ENCODE peak calls at places on chromosomes 7 and 10, in nine cellular contexts. One of them, this sample, is unnamed.

GRCh38 chr10:90641731-90642130 is 216.1 kb downstream of the HTR7 start:
- DNase-seq in natural killer cell: no peak
- DNase-seq in prostate gland: no peak
- DNase-seq in CD8-positive, alpha-beta T cell: no peak
- DNase-seq in astrocyte of the spinal cord: no peak
- DNase-seq in IMR-90: no peak
- DNase-seq in foreskin fibroblast: no peak
- DNase-seq in fibroblast of mammary gland: no peak
- DNase-seq in tibial artery: no peak
- DNase-seq in this sample: no peak

GRCh38 chr10:92121686-92122492 is 169.0 kb downstream of the CPEB3 start:
- DNase-seq in IMR-90: no peak
- DNase-seq in astrocyte of the spinal cord: no peak
- DNase-seq in CD8-positive, alpha-beta T cell: no peak
- DNase-seq in foreskin fibroblast: no peak
- DNase-seq in prostate gland: no peak
- DNase-seq in tibial artery: no peak
- DNase-seq in fibroblast of mammary gland: no peak
- DNase-seq in natural killer cell: no peak
- DNase-seq in this sample: no peak

GRCh38 chr7:24401628-24402593 is 117.9 kb downstream of the NPY start:
- DNase-seq in fibroblast of mammary gland: peak; percentile 42
- DNase-seq in tibial artery: no peak
- DNase-seq in CD8-positive, alpha-beta T cell: no peak
- DNase-seq in prostate gland: no peak
- DNase-seq in astrocyte of the spinal cord: peak; percentile 50
- DNase-seq in foreskin fibroblast: peak; percentile 10
- DNase-seq in IMR-90: peak; percentile 40
- DNase-seq in natural killer cell: no peak
- DNase-seq in this sample: peak; percentile 41

GRCh38 chr7:50782376-50783208 is at the start of gene GRB10:
- DNase-seq in fibroblast of mammary gland: peak; percentile 23
- DNase-seq in prostate gland: no peak
- DNase-seq in astrocyte of the spinal cord: peak; percentile 33
- DNase-seq in tibial artery: no peak
- DNase-seq in foreskin fibroblast: no peak
- DNase-seq in natural killer cell: no peak
- DNase-seq in IMR-90: peak; percentile 20
- DNase-seq in CD8-positive, alpha-beta T cell: peak; percentile 18
- DNase-seq in this sample: no peak

GRCh38 chr10:104750306-104750705 is 109.2 kb downstream of the SORCS3 start:
- DNase-seq in CD8-positive, alpha-beta T cell: no peak
- DNase-seq in IMR-90: no peak
- DNase-seq in astrocyte of the spinal cord: no peak
- DNase-seq in fibroblast of mammary gland: no peak
- DNase-seq in prostate gland: no peak
- DNase-seq in foreskin fibroblast: no peak
- DNase-seq in tibial artery: no peak
- DNase-seq in natural killer cell: no peak
- DNase-seq in this sample: no peak

GRCh38 chr10:119079572-119080520 is 771 bp downstream of the EIF3A start:
- DNase-seq in foreskin fibroblast: peak; percentile 74
- DNase-seq in natural killer cell: peak; percentile 64
- DNase-seq in IMR-90: peak; percentile 75
- DNase-seq in tibial artery: peak; percentile 65
- DNase-seq in CD8-positive, alpha-beta T cell: peak; percentile 59
- DNase-seq in astrocyte of the spinal cord: peak; percentile 73
- DNase-seq in prostate gland: peak; percentile 60
- DNase-seq in fibroblast of mammary gland: peak; percentile 78
- DNase-seq in this sample: peak; percentile 53

GRCh38 chr7:150994141-150994837 is 3.5 kb downstream of the NOS3 start:
- DNase-seq in astrocyte of the spinal cord: no peak
- DNase-seq in tibial artery: no peak
- DNase-seq in natural killer cell: no peak
- DNase-seq in foreskin fibroblast: no peak
- DNase-seq in IMR-90: no peak
- DNase-seq in prostate gland: no peak
- DNase-seq in fibroblast of mammary gland: no peak
- DNase-seq in CD8-positive, alpha-beta T cell: no peak
- DNase-seq in this sample: no peak

GRCh38 chr7:136677456-136678365 is 190.7 kb upstream of the CHRM2 start:
- DNase-seq in astrocyte of the spinal cord: peak; percentile 62
- DNase-seq in fibroblast of mammary gland: peak; percentile 30
- DNase-seq in IMR-90: peak; percentile 63
- DNase-seq in tibial artery: no peak
- DNase-seq in foreskin fibroblast: no peak
- DNase-seq in natural killer cell: no peak
- DNase-seq in CD8-positive, alpha-beta T cell: no peak
- DNase-seq in prostate gland: no peak
- DNase-seq in this sample: peak; percentile 73

GRCh38 chr7:111532625-111533024 is 29.7 kb downstream of the IMMP2L start:
- DNase-seq in IMR-90: no peak
- DNase-seq in CD8-positive, alpha-beta T cell: no peak
- DNase-seq in tibial artery: no peak
- DNase-seq in fibroblast of mammary gland: peak; percentile 55
- DNase-seq in natural killer cell: no peak
- DNase-seq in astrocyte of the spinal cord: no peak
- DNase-seq in prostate gland: no peak
- DNase-seq in foreskin fibroblast: no peak
- DNase-seq in this sample: no peak

GRCh38 chr7:126656165-126656564 is 596.6 kb downstream of the GRM8 start:
- DNase-seq in natural killer cell: no peak
- DNase-seq in foreskin fibroblast: no peak
- DNase-seq in IMR-90: no peak
- DNase-seq in fibroblast of mammary gland: no peak
- DNase-seq in prostate gland: no peak
- DNase-seq in tibial artery: no peak
- DNase-seq in astrocyte of the spinal cord: no peak
- DNase-seq in CD8-positive, alpha-beta T cell: no peak
- DNase-seq in this sample: no peak

GRCh38 chr7:30001953-30002352 is 12.4 kb upstream of the SCRN1 start:
- DNase-seq in fibroblast of mammary gland: no peak
- DNase-seq in astrocyte of the spinal cord: no peak
- DNase-seq in tibial artery: no peak
- DNase-seq in IMR-90: no peak
- DNase-seq in CD8-positive, alpha-beta T cell: no peak
- DNase-seq in prostate gland: no peak
- DNase-seq in foreskin fibroblast: no peak
- DNase-seq in natural killer cell: no peak
- DNase-seq in this sample: no peak

GRCh38 chr7:136857573-136857972 is 10.9 kb upstream of the CHRM2 start:
- DNase-seq in IMR-90: peak; percentile 57
- DNase-seq in astrocyte of the spinal cord: peak; percentile 54
- DNase-seq in tibial artery: no peak
- DNase-seq in prostate gland: no peak
- DNase-seq in CD8-positive, alpha-beta T cell: no peak
- DNase-seq in foreskin fibroblast: no peak
- DNase-seq in fibroblast of mammary gland: peak; percentile 15
- DNase-seq in natural killer cell: no peak
- DNase-seq in this sample: peak; percentile 17

GRCh38 chr10:99358101-99358500 is 28.9 kb downstream of the CNNM1 start:
- DNase-seq in CD8-positive, alpha-beta T cell: no peak
- DNase-seq in natural killer cell: no peak
- DNase-seq in IMR-90: no peak
- DNase-seq in astrocyte of the spinal cord: no peak
- DNase-seq in tibial artery: no peak
- DNase-seq in prostate gland: no peak
- DNase-seq in foreskin fibroblast: no peak
- DNase-seq in fibroblast of mammary gland: no peak
- DNase-seq in this sample: no peak

GRCh38 chr10:81784111-81784597 is 90.8 kb upstream of the NRG3 start:
- DNase-seq in CD8-positive, alpha-beta T cell: no peak
- DNase-seq in fibroblast of mammary gland: no peak
- DNase-seq in IMR-90: no peak
- DNase-seq in natural killer cell: no peak
- DNase-seq in astrocyte of the spinal cord: no peak
- DNase-seq in foreskin fibroblast: no peak
- DNase-seq in tibial artery: no peak
- DNase-seq in prostate gland: no peak
- DNase-seq in this sample: no peak

GRCh38 chr7:111232249-111233084 is 141.5 kb downstream of the LRRN3 start:
- DNase-seq in astrocyte of the spinal cord: peak; percentile 65
- DNase-seq in foreskin fibroblast: peak; percentile 43
- DNase-seq in CD8-positive, alpha-beta T cell: no peak
- DNase-seq in prostate gland: no peak
- DNase-seq in natural killer cell: no peak
- DNase-seq in fibroblast of mammary gland: peak; percentile 64
- DNase-seq in tibial artery: no peak
- DNase-seq in IMR-90: peak; percentile 75
- DNase-seq in this sample: peak; percentile 36

GRCh38 chr10:28768227-28768626 is 90.9 kb downstream of the BAMBI start:
- DNase-seq in tibial artery: no peak
- DNase-seq in prostate gland: no peak
- DNase-seq in astrocyte of the spinal cord: no peak
- DNase-seq in IMR-90: no peak
- DNase-seq in foreskin fibroblast: no peak
- DNase-seq in natural killer cell: no peak
- DNase-seq in fibroblast of mammary gland: no peak
- DNase-seq in CD8-positive, alpha-beta T cell: no peak
- DNase-seq in this sample: no peak

GRCh38 chr7:20344396-20344795 is 13.7 kb downstream of the ITGB8 start:
- DNase-seq in astrocyte of the spinal cord: no peak
- DNase-seq in fibroblast of mammary gland: no peak
- DNase-seq in CD8-positive, alpha-beta T cell: no peak
- DNase-seq in IMR-90: no peak
- DNase-seq in foreskin fibroblast: no peak
- DNase-seq in tibial artery: no peak
- DNase-seq in prostate gland: no peak
- DNase-seq in natural killer cell: no peak
- DNase-seq in this sample: no peak

GRCh38 chr10:58267713-58268453 is at the start of gene IPMK:
- DNase-seq in natural killer cell: peak; percentile 98
- DNase-seq in fibroblast of mammary gland: peak; percentile 74
- DNase-seq in CD8-positive, alpha-beta T cell: peak; percentile 97
- DNase-seq in foreskin fibroblast: peak; percentile 91
- DNase-seq in astrocyte of the spinal cord: peak; percentile 91
- DNase-seq in prostate gland: peak; percentile 91
- DNase-seq in IMR-90: peak; percentile 79
- DNase-seq in tibial artery: peak; percentile 93
- DNase-seq in this sample: peak; percentile 92

GRCh38 chr7:74481458-74482324 is 28.0 kb downstream of the GTF2IRD1 start:
- DNase-seq in natural killer cell: no peak
- DNase-seq in astrocyte of the spinal cord: peak; percentile 28
- DNase-seq in tibial artery: no peak
- DNase-seq in prostate gland: no peak
- DNase-seq in IMR-90: peak; percentile 31
- DNase-seq in CD8-positive, alpha-beta T cell: no peak
- DNase-seq in foreskin fibroblast: no peak
- DNase-seq in fibroblast of mammary gland: peak; percentile 38
- DNase-seq in this sample: no peak

GRCh38 chr7:144019457-144019856 is 19.3 kb downstream of the OR6B1 start:
- DNase-seq in foreskin fibroblast: peak; percentile 68
- DNase-seq in tibial artery: peak; percentile 30
- DNase-seq in fibroblast of mammary gland: peak; percentile 77
- DNase-seq in IMR-90: peak; percentile 91
- DNase-seq in astrocyte of the spinal cord: peak; percentile 88
- DNase-seq in CD8-positive, alpha-beta T cell: no peak
- DNase-seq in natural killer cell: no peak
- DNase-seq in prostate gland: no peak
- DNase-seq in this sample: peak; percentile 94

GRCh38 chr10:132175907-132176581 is 10.7 kb upstream of the DPYSL4 start:
- DNase-seq in prostate gland: no peak
- DNase-seq in fibroblast of mammary gland: no peak
- DNase-seq in CD8-positive, alpha-beta T cell: no peak
- DNase-seq in astrocyte of the spinal cord: no peak
- DNase-seq in tibial artery: no peak
- DNase-seq in IMR-90: no peak
- DNase-seq in foreskin fibroblast: no peak
- DNase-seq in natural killer cell: no peak
- DNase-seq in this sample: no peak

GRCh38 chr10:77643795-77644468 is 6.3 kb upstream of the KCNMA1 start:
- DNase-seq in astrocyte of the spinal cord: peak; percentile 68
- DNase-seq in natural killer cell: no peak
- DNase-seq in CD8-positive, alpha-beta T cell: peak; percentile 25
- DNase-seq in prostate gland: peak; percentile 23
- DNase-seq in fibroblast of mammary gland: peak; percentile 77
- DNase-seq in tibial artery: no peak
- DNase-seq in foreskin fibroblast: peak; percentile 51
- DNase-seq in IMR-90: peak; percentile 73
- DNase-seq in this sample: peak; percentile 60
- TF ChIP-seq CTCF in astrocyte of the spinal cord: peak; percentile 64
- TF ChIP-seq CTCF in natural killer cell: peak; percentile 54
- TF ChIP-seq CTCF in CD8-positive, alpha-beta T cell: peak; percentile 53
- TF ChIP-seq CTCF in prostate gland: peak; percentile 43
- TF ChIP-seq CTCF in fibroblast of mammary gland: peak; percentile 68
- TF ChIP-seq CTCF in tibial artery: peak; percentile 53
- TF ChIP-seq CTCF in foreskin fibroblast: peak; percentile 50
- TF ChIP-seq CTCF in IMR-90: peak; percentile 71
- TF ChIP-seq CTCF in this sample: peak; percentile 85

DNA sequence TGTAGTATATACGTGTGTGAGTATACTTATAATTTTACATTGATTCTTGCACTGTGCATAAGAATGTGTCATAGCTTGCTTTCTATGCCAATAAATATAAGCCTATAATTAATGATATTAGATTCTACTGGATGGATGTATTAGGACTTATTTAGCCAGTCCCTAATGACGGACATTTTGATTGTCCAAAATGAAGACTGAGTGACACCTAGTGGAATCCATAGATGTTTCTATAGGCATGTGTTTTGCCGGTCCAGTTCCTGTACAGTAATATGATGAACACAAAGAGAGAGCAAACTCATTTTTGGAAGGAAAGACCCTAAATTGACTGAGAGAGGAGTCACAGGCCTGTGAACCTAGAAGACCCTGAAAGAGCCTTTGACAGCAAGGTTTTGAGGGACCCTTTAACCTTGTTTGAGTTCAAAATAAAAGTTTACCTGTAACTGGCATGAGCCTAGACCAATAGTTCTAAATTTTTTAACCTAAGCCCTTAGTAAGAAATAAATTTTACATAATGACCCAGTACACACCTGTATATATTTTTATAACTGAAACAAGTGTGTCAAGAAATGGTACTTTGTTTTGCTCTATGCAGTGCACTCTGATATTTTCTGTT is 42.4 kb upstream of the AGBL3 start:
- DNase-seq in IMR-90: peak; percentile 33
- DNase-seq in tibial artery: no peak
- DNase-seq in fibroblast of mammary gland: peak; percentile 58
- DNase-seq in prostate gland: no peak
- DNase-seq in CD8-positive, alpha-beta T cell: no peak
- DNase-seq in natural killer cell: no peak
- DNase-seq in foreskin fibroblast: no peak
- DNase-seq in astrocyte of the spinal cord: peak; percentile 47
- DNase-seq in this sample: no peak
- TF ChIP-seq CTCF in IMR-90: no peak
- TF ChIP-seq CTCF in tibial artery: peak; percentile 16
- TF ChIP-seq CTCF in fibroblast of mammary gland: peak; percentile 33
- TF ChIP-seq CTCF in prostate gland: no peak
- TF ChIP-seq CTCF in CD8-positive, alpha-beta T cell: no peak
- TF ChIP-seq CTCF in natural killer cell: no peak
- TF ChIP-seq CTCF in foreskin fibroblast: no peak
- TF ChIP-seq CTCF in astrocyte of the spinal cord: peak; percentile 29
- TF ChIP-seq CTCF in this sample: peak; percentile 43

GRCh38 chr10:78819361-78820006 is 249.3 kb upstream of the ZMIZ1 start:
- DNase-seq in fibroblast of mammary gland: no peak
- DNase-seq in CD8-positive, alpha-beta T cell: no peak
- DNase-seq in prostate gland: no peak
- DNase-seq in foreskin fibroblast: no peak
- DNase-seq in IMR-90: no peak
- DNase-seq in tibial artery: no peak
- DNase-seq in natural killer cell: no peak
- DNase-seq in astrocyte of the spinal cord: no peak
- DNase-seq in this sample: no peak
- TF ChIP-seq CTCF in fibroblast of mammary gland: no peak
- TF ChIP-seq CTCF in CD8-positive, alpha-beta T cell: no peak
- TF ChIP-seq CTCF in prostate gland: no peak
- TF ChIP-seq CTCF in foreskin fibroblast: no peak
- TF ChIP-seq CTCF in IMR-90: no peak
- TF ChIP-seq CTCF in tibial artery: no peak
- TF ChIP-seq CTCF in natural killer cell: no peak
- TF ChIP-seq CTCF in astrocyte of the spinal cord: no peak
- TF ChIP-seq CTCF in this sample: no peak

GRCh38 chr10:14953452-14954000 is 370 bp downstream of the DCLRE1C start:
- DNase-seq in IMR-90: peak; percentile 67
- DNase-seq in fibroblast of mammary gland: peak; percentile 76
- DNase-seq in natural killer cell: no peak
- DNase-seq in tibial artery: peak; percentile 50
- DNase-seq in astrocyte of the spinal cord: peak; percentile 70
- DNase-seq in CD8-positive, alpha-beta T cell: no peak
- DNase-seq in prostate gland: peak; percentile 11
- DNase-seq in foreskin fibroblast: peak; percentile 56
- DNase-seq in this sample: peak; percentile 74
- TF ChIP-seq CTCF in IMR-90: peak; percentile 19
- TF ChIP-seq CTCF in fibroblast of mammary gland: no peak
- TF ChIP-seq CTCF in natural killer cell: no peak
- TF ChIP-seq CTCF in tibial artery: no peak
- TF ChIP-seq CTCF in astrocyte of the spinal cord: peak; percentile 15
- TF ChIP-seq CTCF in CD8-positive, alpha-beta T cell: no peak
- TF ChIP-seq CTCF in prostate gland: no peak
- TF ChIP-seq CTCF in foreskin fibroblast: no peak
- TF ChIP-seq CTCF in this sample: peak; percentile 28